ENCODE peak calls at places on chromosomes 5 and 9, in six cellular contexts. P is AG10803, K is AG09309, C is lower leg skin, N is cardiac fibroblast, W is heart right ventricle. Z is an unnamed sample.

GRCh38 chr5:173041881-173042481 is 14.2 kb upstream of the CREBRF start:
- DNase-seq in W (no peak), N (no peak), C (no peak), P (no peak), K (no peak), Z (no peak)

GRCh38 chr5:143355710-143356109 is 47.8 kb downstream of the NR3C1 start:
- DNase-seq in C (peak), N (peak), K (peak), P (peak), W (peak), Z (peak)

GRCh38 chr5:53302524-53302923 is 177.9 kb upstream of the FST start:
- DNase-seq in K (peak), N (peak), P (peak), C (no peak), W (no peak), Z (no peak)

GRCh38 chr5:125756456-125756855 is 666.8 kb upstream of the GRAMD2B start:
- DNase-seq in N (peak), P (no peak), C (no peak), K (no peak), W (no peak), Z (no peak)

GRCh38 chr9:114538241-114538640 is 33.0 kb upstream of the WHRN start:
- DNase-seq in W (no peak), N (no peak), K (no peak), P (no peak), C (no peak), Z (no peak)

GRCh38 chr9:127129073-127129717 is 6.8 kb upstream of the ANGPTL2 start:
- DNase-seq in P (peak), N (no peak), C (no peak), K (no peak), W (no peak), Z (no peak)

GRCh38 chr9:123929177-123929869 is 603 bp downstream of the DENND1A start:
- DNase-seq in W (no peak), N (no peak), K (no peak), C (peak), P (no peak), Z (no peak)

GRCh38 chr5:66642538-66642937 is 46.3 kb downstream of the MAST4 start:
- DNase-seq in P (no peak), K (no peak), W (no peak), C (no peak), N (no peak), Z (no peak)

GRCh38 chr9:93059097-93059959 is 827 bp downstream of the SUSD3 start:
- DNase-seq in W (no peak), K (no peak), C (no peak), N (no peak), P (no peak), Z (no peak)

GRCh38 chr9:135080286-135081263 is 6.9 kb upstream of the OLFM1 start:
- DNase-seq in P (no peak), C (peak), K (no peak), N (no peak), W (no peak), Z (no peak)

GRCh38 chr5:150001660-150002493 is 1.3 kb downstream of the HMGXB3 start:
- DNase-seq in W (no peak), N (peak), P (peak), C (no peak), K (no peak), Z (peak)

DNA sequence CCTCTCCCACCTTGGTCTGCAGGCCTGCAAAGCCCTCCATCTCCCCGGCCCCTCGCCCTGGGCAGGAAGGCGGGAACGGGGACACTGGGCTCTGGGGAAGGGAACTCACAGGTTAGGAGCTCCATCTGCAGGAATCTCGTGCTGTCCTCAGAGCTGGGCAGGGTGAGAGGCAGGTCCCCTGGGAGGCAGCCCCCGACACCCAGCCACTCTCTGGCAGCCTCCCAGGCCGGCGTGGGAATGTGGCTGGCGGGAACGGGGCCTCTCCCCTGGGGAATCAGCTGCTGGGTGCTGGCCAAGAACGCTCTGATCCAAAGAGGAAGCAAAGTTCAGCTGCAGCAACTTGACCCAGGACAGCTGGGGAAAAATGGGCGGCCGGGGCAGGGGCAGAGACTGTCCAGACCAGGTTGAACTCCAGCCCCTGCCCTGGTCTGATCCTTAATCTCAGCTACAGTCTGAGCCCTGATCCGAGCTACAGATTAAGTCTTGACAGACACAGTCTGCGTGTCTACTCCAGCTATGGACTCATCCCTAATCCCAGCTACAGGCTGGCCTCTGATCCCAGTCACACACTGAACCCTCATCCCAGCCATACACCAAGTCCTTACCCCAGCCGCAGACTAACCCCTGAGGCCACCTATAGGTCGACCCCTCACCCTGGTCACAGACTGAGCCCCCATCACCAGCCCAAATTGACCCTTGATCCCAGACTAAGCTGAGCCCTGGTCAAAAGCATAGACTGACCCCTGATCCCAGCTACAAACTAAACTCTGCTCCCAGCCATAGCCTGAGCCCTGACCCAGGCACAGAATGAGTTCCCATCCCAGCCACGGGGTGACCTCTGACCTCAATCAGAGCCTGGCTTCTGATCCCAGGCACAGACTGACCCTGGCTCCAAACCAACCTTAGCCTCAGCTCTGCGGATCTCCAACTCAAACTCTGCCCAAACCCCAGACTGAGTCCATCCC is 37.3 kb upstream of the EGFL7 start:
- DNase-seq in K (no peak), C (peak), W (peak), N (peak), P (peak), Z (no peak)
- TF ChIP-seq CTCF in K (peak), C (no peak), W (peak), N (peak), P (peak), Z (peak)

GRCh38 chr5:140568664-140569063 is 4.0 kb downstream of the SLC35A4 start:
- DNase-seq in W (no peak), N (no peak), P (no peak), C (no peak), K (no peak), Z (no peak)
- H3K4me3 ChIP-seq in W (no peak), N (no peak), P (no peak), C (no peak), K (no peak), Z (no peak)

GRCh38 chr9:121619566-121619965 is 31.9 kb upstream of the DAB2IP start:
- DNase-seq in N (no peak), K (no peak), C (no peak), W (no peak), P (no peak), Z (no peak)

GRCh38 chr9:121618504-121618903 is 32.9 kb upstream of the DAB2IP start:
- DNase-seq in N (no peak), K (no peak), W (no peak), C (no peak), P (no peak), Z (no peak)

GRCh38 chr9:121613009-121613766 is 38.2 kb upstream of the DAB2IP start:
- DNase-seq in C (no peak), K (no peak), N (no peak), P (no peak), W (no peak), Z (no peak)

GRCh38 chr9:121619989-121620673 is 31.3 kb upstream of the DAB2IP start:
- DNase-seq in W (peak), N (no peak), K (no peak), P (no peak), C (no peak), Z (no peak)

GRCh38 chr9:121616356-121616755 is 35.1 kb upstream of the DAB2IP start:
- DNase-seq in K (no peak), C (no peak), N (no peak), P (no peak), W (no peak), Z (no peak)
- TF ChIP-seq CTCF in K (no peak), C (no peak), N (no peak), P (no peak), W (no peak), Z (no peak)

GRCh38 chr9:130687615-130688014 is 6.0 kb upstream of the EXOSC2 start:
- DNase-seq in W (no peak), K (no peak), N (no peak), C (no peak), P (no peak), Z (no peak)

GRCh38 chr9:130689572-130689936 is 4.0 kb upstream of the EXOSC2 start:
- DNase-seq in W (no peak), N (no peak), P (no peak), K (no peak), C (no peak), Z (no peak)

GRCh38 chr9:130692365-130692764 is 1.2 kb upstream of the EXOSC2 start:
- DNase-seq in N (no peak), K (no peak), P (no peak), W (peak), C (no peak), Z (no peak)

GRCh38 chr9:130688070-130688469 is 5.5 kb upstream of the EXOSC2 start:
- DNase-seq in C (no peak), P (no peak), W (no peak), K (no peak), N (no peak), Z (no peak)

DNA sequence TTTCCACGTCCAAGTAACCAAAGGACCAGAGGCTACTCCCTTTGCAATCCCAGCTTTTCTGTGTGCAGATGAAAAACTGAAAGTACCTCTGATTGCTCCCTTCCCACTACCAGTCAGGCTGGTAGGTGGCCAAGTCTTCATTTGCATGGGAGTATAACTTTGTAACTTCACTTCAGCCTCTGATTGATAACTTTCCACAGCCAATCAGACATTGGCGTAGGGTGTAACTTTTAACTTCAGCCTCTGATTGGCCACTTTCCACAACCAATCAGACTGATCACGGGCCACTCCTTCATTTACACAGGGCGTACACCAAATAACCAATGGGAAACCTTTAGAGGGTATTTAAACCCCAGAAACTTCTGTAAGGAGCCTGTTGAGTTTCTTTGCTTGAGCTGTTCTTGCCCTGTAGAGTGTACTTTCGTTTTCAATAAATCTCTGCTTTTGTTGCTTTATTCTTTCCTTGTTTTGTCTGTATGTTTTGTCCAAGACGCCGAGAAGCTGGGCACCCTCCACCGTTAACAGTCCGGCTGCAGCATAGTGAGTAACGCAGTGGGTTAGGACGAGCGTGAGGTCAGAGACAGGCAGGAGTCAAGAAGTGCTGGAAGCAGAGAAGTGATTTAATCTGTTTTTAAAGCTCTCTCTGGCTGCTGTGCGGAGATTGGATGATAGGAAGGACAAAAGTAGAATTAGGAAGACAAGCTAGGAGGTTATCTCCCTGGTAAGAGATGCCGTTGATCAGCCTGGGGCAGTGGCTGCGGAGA is 3.5 kb upstream of the EXOSC2 start:
- DNase-seq in P (peak), W (no peak), N (peak), K (peak), C (no peak), Z (peak)
- H3K4me3 ChIP-seq in P (peak), W (peak), N (peak), K (peak), C (no peak), Z (no peak)

DNA sequence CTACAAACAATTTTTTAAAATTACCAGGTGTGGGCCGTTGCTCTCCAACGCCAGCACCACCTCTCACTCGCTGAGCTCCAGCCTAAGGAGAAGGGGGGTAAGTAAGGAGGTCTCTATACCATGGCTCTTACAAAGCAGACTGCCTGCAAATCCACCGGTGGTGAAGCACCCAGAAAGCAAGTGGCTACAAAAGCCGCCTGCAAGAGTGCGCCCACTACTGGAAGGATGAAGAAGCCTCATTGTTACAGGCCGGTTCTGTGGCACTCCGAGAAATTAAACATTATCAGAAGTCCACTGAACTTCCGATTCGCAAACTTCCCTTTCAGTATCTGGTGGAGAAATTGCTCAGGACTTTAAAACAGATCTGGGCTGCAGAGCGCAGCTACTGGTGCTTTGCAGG is 46.0 kb downstream of the CDO1 start:
- DNase-seq in K (no peak), N (no peak), W (no peak), P (peak), C (no peak), Z (no peak)
- TF ChIP-seq CTCF in K (peak), N (peak), W (no peak), P (peak), C (no peak), Z (peak)

DNA sequence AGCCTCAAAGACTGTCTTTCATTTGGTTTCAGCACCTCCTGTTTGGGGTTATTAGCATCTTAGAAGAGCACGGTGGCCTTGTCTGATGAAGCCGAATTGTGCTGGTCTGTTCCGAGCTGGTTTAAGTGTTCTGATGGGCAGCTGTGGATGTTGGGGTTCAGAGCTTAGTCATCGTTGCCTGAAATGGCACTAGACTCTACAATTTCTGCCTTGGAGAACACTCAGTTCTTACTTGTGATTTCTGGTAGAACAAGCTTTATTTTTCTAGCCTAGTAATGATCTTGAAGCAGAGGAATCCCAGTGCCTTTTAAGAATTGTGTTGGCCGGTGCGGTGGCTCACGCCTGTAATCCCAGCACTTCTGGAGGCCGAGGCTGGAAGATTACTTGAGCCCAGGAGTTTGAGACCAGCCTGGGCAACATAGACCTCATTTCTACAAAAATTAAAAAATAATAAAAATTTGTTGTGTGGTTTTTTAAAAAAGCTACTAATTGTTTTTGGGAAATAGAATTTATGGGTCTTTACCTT is 7.8 kb downstream of the FBXW5 start:
- DNase-seq in P (no peak), W (no peak), N (no peak), C (no peak), K (no peak), Z (no peak)
- H3K4me3 ChIP-seq in P (no peak), W (no peak), N (no peak), C (no peak), K (no peak), Z (no peak)

Z was measured in astrocyte of the cerebellum.